ENCODE peak calls at places on chromosomes 11 and 22, in nine cellular contexts. M is sigmoid colon; S is brain microvascular endothelial cell; P is CD8-positive, alpha-beta T cell; Y is cardiac muscle cell; D is WERI-Rb-1; U is hepatocyte; O is ovary; J is bronchial epithelial cell. K is an unnamed sample.

GRCh38 chr11:36464720-36465119 is 45.4 kb downstream of the TRAF6 start:
- DNase-seq in M (no peak), S (no peak), P (no peak), Y (no peak), D (no peak), U (no peak), O (no peak), J (no peak), K (no peak)

GRCh38 chr11:118238947-118239346 is 13.2 kb downstream of the MPZL3 start:
- DNase-seq in M (no peak), S (no peak), P (no peak), Y (no peak), D (no peak), U (no peak), O (no peak), J (peak; percentile 46), K (no peak)

GRCh38 chr11:69447786-69448185 is 33.7 kb upstream of the LINC01488 start:
- DNase-seq in M (no peak), S (no peak), P (no peak), Y (no peak), D (no peak), U (no peak), O (no peak), J (peak; percentile 47), K (no peak)

GRCh38 chr11:47216141-47216798 is 1.5 kb downstream of the DDB2 start:
- DNase-seq in M (no peak), S (peak; percentile 81), P (no peak), Y (peak; percentile 81), D (peak; percentile 51), U (peak; percentile 79), O (peak; percentile 45), J (peak; percentile 84), K (peak; percentile 46)

GRCh38 chr11:45994421-45995341 is 72.2 kb downstream of the LARGE2 start:
- DNase-seq in M (no peak), S (peak; percentile 7), P (no peak), Y (peak; percentile 87), D (no peak), U (peak; percentile 66), O (no peak), J (no peak), K (peak; percentile 59)

GRCh38 chr22:20567371-20567847 is 60.0 kb downstream of the MED15 start:
- DNase-seq in M (no peak), S (no peak), P (no peak), Y (no peak), D (no peak), U (no peak), O (no peak), J (peak; percentile 65), K (no peak)

GRCh38 chr11:69211540-69212120 is 55.9 kb downstream of the SMIM38 start:
- DNase-seq in M (peak; percentile 36), S (no peak), P (no peak), Y (no peak), D (no peak), U (no peak), O (no peak), J (no peak), K (no peak)

GRCh38 chr11:94629741-94630140 is 62.6 kb downstream of the PIWIL4 start:
- DNase-seq in M (no peak), S (no peak), P (no peak), Y (no peak), D (no peak), U (no peak), O (no peak), J (no peak), K (no peak)

GRCh38 chr11:7910389-7910788 is 20.7 kb downstream of the OR10A6 start:
- DNase-seq in M (no peak), S (no peak), P (no peak), Y (no peak), D (no peak), U (no peak), O (no peak), J (peak; percentile 67), K (no peak)

GRCh38 chr11:46388619-46389449 is 2.7 kb downstream of the CHRM4 start:
- DNase-seq in M (no peak), S (no peak), P (no peak), Y (peak; percentile 6), D (peak; percentile 60), U (no peak), O (no peak), J (no peak), K (no peak)

GRCh38 chr11:112118176-112118575 is 31.5 kb downstream of the SDHD start:
- DNase-seq in M (no peak), S (no peak), P (no peak), Y (no peak), D (no peak), U (no peak), O (no peak), J (no peak), K (no peak)

GRCh38 chr11:119315139-119316016 is 1.6 kb downstream of the MCAM start:
- DNase-seq in M (peak; percentile 79), S (no peak), P (no peak), Y (no peak), D (no peak), U (no peak), O (no peak), J (no peak), K (no peak)

GRCh38 chr11:1483445-1483961 is 3.1 kb downstream of the MOB2 start:
- DNase-seq in M (peak; percentile 87), S (no peak), P (no peak), Y (no peak), D (no peak), U (no peak), O (no peak), J (no peak), K (no peak)

GRCh38 chr11:101797335-101797734 is 117.5 kb upstream of the CEP126 start:
- DNase-seq in M (no peak), S (peak; percentile 14), P (no peak), Y (peak; percentile 1), D (no peak), U (no peak), O (no peak), J (peak; percentile 33), K (no peak)

GRCh38 chr11:1450958-1451710 is 35.4 kb downstream of the MOB2 start:
- DNase-seq in M (no peak), S (no peak), P (no peak), Y (no peak), D (no peak), U (no peak), O (no peak), J (no peak), K (no peak)

GRCh38 chr11:71283960-71284359 is 31.6 kb upstream of the SHANK2 start:
- DNase-seq in M (peak; percentile 46), S (no peak), P (no peak), Y (no peak), D (no peak), U (peak; percentile 71), O (no peak), J (peak; percentile 74), K (no peak)

GRCh38 chr11:61966673-61967176 is 709 bp downstream of the FTH1 start:
- DNase-seq in M (peak; percentile 70), S (peak; percentile 14), P (peak; percentile 29), Y (peak; percentile 58), D (peak; percentile 31), U (no peak), O (no peak), J (no peak), K (no peak)

GRCh38 chr11:113045146-113045545 is 83.9 kb downstream of the NCAM1 start:
- DNase-seq in M (no peak), S (no peak), P (no peak), Y (no peak), D (no peak), U (no peak), O (no peak), J (no peak), K (peak; percentile 43)

GRCh38 chr11:122920579-122920978 is 38.0 kb downstream of the JHY start:
- DNase-seq in M (no peak), S (no peak), P (no peak), Y (no peak), D (no peak), U (no peak), O (no peak), J (no peak), K (no peak)

GRCh38 chr11:116257092-116257491 is 515.7 kb downstream of the BUD13 start:
- DNase-seq in M (no peak), S (no peak), P (no peak), Y (no peak), D (no peak), U (no peak), O (no peak), J (peak; percentile 1), K (peak; percentile 41)

GRCh38 chr22:49972163-49973017 is 11.8 kb downstream of the PIM3 start:
- DNase-seq in M (peak; percentile 70), S (no peak), P (no peak), Y (no peak), D (no peak), U (peak; percentile 30), O (peak; percentile 53), J (no peak), K (peak; percentile 18)
- H3K4me3 ChIP-seq in M (peak overlapping the region; percentile 60), S (no peak overlapping the region), P (no peak overlapping the region), Y (no peak overlapping the region), D (no peak overlapping the region), U (no peak overlapping the region), O (no peak overlapping the region), J (no peak overlapping the region), K (no peak overlapping the region)

DNA sequence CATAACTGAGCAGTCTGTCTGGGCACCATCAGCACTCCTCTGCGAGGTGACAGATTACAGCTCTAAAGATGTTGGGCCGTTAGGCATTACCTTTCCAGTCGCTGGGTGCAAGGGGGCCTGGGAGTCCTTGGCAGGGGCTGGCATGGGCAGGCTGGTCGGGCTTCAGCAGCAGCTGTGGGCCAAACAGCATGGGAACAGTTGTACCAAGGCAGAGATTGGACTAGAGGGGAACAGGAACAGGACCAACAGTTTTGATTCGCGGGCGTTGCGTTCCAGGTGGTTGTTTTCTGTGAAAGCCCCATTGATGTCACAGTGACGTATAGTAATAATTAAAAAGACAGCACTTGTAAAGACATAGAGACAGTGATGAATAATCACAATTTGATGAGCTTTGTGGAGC is 25.8 kb upstream of the B3GAT1 start:
- DNase-seq in M (peak; percentile 38), S (no peak), P (no peak), Y (no peak), D (no peak), U (no peak), O (no peak), J (no peak), K (no peak)
- TF ChIP-seq CTCF in M (no peak), S (no peak), P (no peak), Y (no peak), D (no peak), U (no peak), O (no peak), J (no peak), K (no peak)

GRCh38 chr22:21971858-21972275 is 10.7 kb downstream of the TOP3B start:
- DNase-seq in M (no peak), S (no peak), P (no peak), Y (no peak), D (no peak), U (no peak), O (no peak), J (no peak), K (no peak)
- H3K36me3 ChIP-seq in M (peaks cover 54% of the 10 kb centered on the region), S (peaks cover 83% of the 10 kb centered on the region), P (peaks cover 64% of the 10 kb centered on the region), Y (peaks cover 37% of the 10 kb centered on the region), D (peaks cover 70% of the 10 kb centered on the region), U (no peaks in the 10 kb centered on the region), O (no peaks in the 10 kb centered on the region), J (peaks cover 40% of the 10 kb centered on the region), K (peaks cover 78% of the 10 kb centered on the region)

DNA sequence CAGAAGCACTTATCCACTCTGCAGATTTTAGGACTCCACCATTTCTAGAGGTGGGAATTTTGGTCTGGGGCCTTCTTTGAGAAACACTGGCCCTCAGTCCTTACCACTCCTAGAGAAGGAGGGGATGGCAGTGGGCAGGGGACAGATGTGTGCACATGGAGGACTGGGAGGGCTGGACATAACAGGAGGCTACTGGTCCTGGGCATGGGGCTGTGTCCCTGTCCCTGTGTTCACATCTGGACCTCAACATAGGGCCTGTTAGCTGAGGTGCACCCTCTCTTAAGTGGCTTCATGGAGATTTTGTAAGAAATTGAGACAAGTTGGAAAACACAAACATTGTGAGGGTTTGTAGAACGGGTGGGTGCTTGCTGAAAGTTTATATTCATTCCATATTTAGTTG is 103.4 kb downstream of the ATXN10 start:
- DNase-seq in M (no peak), S (no peak), P (no peak), Y (no peak), D (no peak), U (no peak), O (no peak), J (no peak), K (no peak)
- H3K4me3 ChIP-seq in M (no peak overlapping the region), S (no peak overlapping the region), P (no peak overlapping the region), Y (no peak overlapping the region), D (no peak overlapping the region), U (no peak overlapping the region), O (no peak overlapping the region), J (no peak overlapping the region), K (no peak overlapping the region)

K was measured in BE2C.